ENCODE peak calls at places on chromosomes 11 and 22, in eight cellular contexts. One of them, this sample, is unnamed.
A peak's percentile ranks its signal among the peaks of the same experiment; 100 is the strongest.

GRCh38 chr11:1228921-1229451 is 6.1 kb downstream of the MUC5B start:
- DNase-seq in neural progenitor cell: no peak
- DNase-seq in endothelial cell: no peak
- DNase-seq in Peyer's patch: no peak
- DNase-seq in coronary artery: no peak
- DNase-seq in mucosa of descending colon: peak; percentile 37
- DNase-seq in hepatocyte: no peak
- DNase-seq in activated CD8-positive, alpha-beta T cell treated with anti-CD3 and anti-CD28 coated beads for 36 hours: no peak
- DNase-seq in this sample: peak; percentile 43

GRCh38 chr11:30025396-30026139 is 8.7 kb upstream of the KCNA4 start:
- DNase-seq in mucosa of descending colon: no peak
- DNase-seq in hepatocyte: no peak
- DNase-seq in activated CD8-positive, alpha-beta T cell treated with anti-CD3 and anti-CD28 coated beads for 36 hours: no peak
- DNase-seq in coronary artery: no peak
- DNase-seq in endothelial cell: no peak
- DNase-seq in neural progenitor cell: no peak
- DNase-seq in Peyer's patch: no peak
- DNase-seq in this sample: no peak

GRCh38 chr11:112367453-112367852 is 106.8 kb upstream of the PLET1 start:
- DNase-seq in coronary artery: no peak
- DNase-seq in hepatocyte: no peak
- DNase-seq in neural progenitor cell: no peak
- DNase-seq in endothelial cell: no peak
- DNase-seq in Peyer's patch: no peak
- DNase-seq in activated CD8-positive, alpha-beta T cell treated with anti-CD3 and anti-CD28 coated beads for 36 hours: no peak
- DNase-seq in mucosa of descending colon: no peak
- DNase-seq in this sample: no peak

GRCh38 chr22:36569999-36570398 is 41.0 kb upstream of the EIF3D start:
- DNase-seq in mucosa of descending colon: no peak
- DNase-seq in Peyer's patch: no peak
- DNase-seq in neural progenitor cell: peak; percentile 70
- DNase-seq in coronary artery: no peak
- DNase-seq in endothelial cell: peak; percentile 50
- DNase-seq in activated CD8-positive, alpha-beta T cell treated with anti-CD3 and anti-CD28 coated beads for 36 hours: no peak
- DNase-seq in hepatocyte: no peak
- DNase-seq in this sample: no peak

GRCh38 chr11:98003606-98004371 is 1017.0 kb upstream of the CNTN5 start:
- DNase-seq in mucosa of descending colon: no peak
- DNase-seq in endothelial cell: no peak
- DNase-seq in neural progenitor cell: no peak
- DNase-seq in coronary artery: no peak
- DNase-seq in activated CD8-positive, alpha-beta T cell treated with anti-CD3 and anti-CD28 coated beads for 36 hours: no peak
- DNase-seq in Peyer's patch: no peak
- DNase-seq in hepatocyte: no peak
- DNase-seq in this sample: no peak

GRCh38 chr11:198236-198806 is 5.4 kb downstream of the SCGB1C1 start:
- DNase-seq in coronary artery: peak; percentile 67
- DNase-seq in hepatocyte: no peak
- DNase-seq in Peyer's patch: peak; percentile 9
- DNase-seq in neural progenitor cell: no peak
- DNase-seq in endothelial cell: no peak
- DNase-seq in activated CD8-positive, alpha-beta T cell treated with anti-CD3 and anti-CD28 coated beads for 36 hours: no peak
- DNase-seq in mucosa of descending colon: peak; percentile 25
- DNase-seq in this sample: no peak

GRCh38 chr22:22728382-22728781 is 84.0 kb downstream of the GGTLC2 start:
- DNase-seq in hepatocyte: no peak
- DNase-seq in Peyer's patch: no peak
- DNase-seq in mucosa of descending colon: no peak
- DNase-seq in activated CD8-positive, alpha-beta T cell treated with anti-CD3 and anti-CD28 coated beads for 36 hours: no peak
- DNase-seq in endothelial cell: no peak
- DNase-seq in neural progenitor cell: no peak
- DNase-seq in coronary artery: no peak
- DNase-seq in this sample: no peak

GRCh38 chr22:28934026-28934425 is 50.7 kb downstream of the ZNRF3 start:
- DNase-seq in neural progenitor cell: no peak
- DNase-seq in activated CD8-positive, alpha-beta T cell treated with anti-CD3 and anti-CD28 coated beads for 36 hours: no peak
- DNase-seq in endothelial cell: no peak
- DNase-seq in coronary artery: no peak
- DNase-seq in Peyer's patch: no peak
- DNase-seq in hepatocyte: no peak
- DNase-seq in mucosa of descending colon: no peak
- DNase-seq in this sample: no peak

GRCh38 chr22:19174106-19175025 is 4.2 kb downstream of the SLC25A1 start:
- DNase-seq in coronary artery: peak; percentile 81
- DNase-seq in mucosa of descending colon: no peak
- DNase-seq in hepatocyte: peak; percentile 30
- DNase-seq in Peyer's patch: peak; percentile 79
- DNase-seq in activated CD8-positive, alpha-beta T cell treated with anti-CD3 and anti-CD28 coated beads for 36 hours: no peak
- DNase-seq in neural progenitor cell: peak; percentile 26
- DNase-seq in endothelial cell: no peak
- DNase-seq in this sample: no peak

GRCh38 chr11:91653091-91653754 is 571.4 kb upstream of the FAT3 start:
- DNase-seq in mucosa of descending colon: no peak
- DNase-seq in coronary artery: no peak
- DNase-seq in endothelial cell: no peak
- DNase-seq in Peyer's patch: no peak
- DNase-seq in neural progenitor cell: no peak
- DNase-seq in activated CD8-positive, alpha-beta T cell treated with anti-CD3 and anti-CD28 coated beads for 36 hours: no peak
- DNase-seq in hepatocyte: peak; percentile 13
- DNase-seq in this sample: no peak

GRCh38 chr11:62242021-62242420 is at the start of gene SCGB1D2:
- DNase-seq in activated CD8-positive, alpha-beta T cell treated with anti-CD3 and anti-CD28 coated beads for 36 hours: no peak
- DNase-seq in neural progenitor cell: peak; percentile 15
- DNase-seq in endothelial cell: no peak
- DNase-seq in Peyer's patch: no peak
- DNase-seq in hepatocyte: no peak
- DNase-seq in mucosa of descending colon: no peak
- DNase-seq in coronary artery: no peak
- DNase-seq in this sample: no peak
- TF ChIP-seq CTCF in activated CD8-positive, alpha-beta T cell treated with anti-CD3 and anti-CD28 coated beads for 36 hours: no peak
- TF ChIP-seq CTCF in neural progenitor cell: no peak
- TF ChIP-seq CTCF in endothelial cell: no peak
- TF ChIP-seq CTCF in Peyer's patch: no peak
- TF ChIP-seq CTCF in hepatocyte: no peak
- TF ChIP-seq CTCF in mucosa of descending colon: no peak
- TF ChIP-seq CTCF in coronary artery: no peak
- TF ChIP-seq CTCF in this sample: no peak

GRCh38 chr11:76579752-76580151 is 90.8 kb downstream of the LRRC32 start:
- DNase-seq in activated CD8-positive, alpha-beta T cell treated with anti-CD3 and anti-CD28 coated beads for 36 hours: no peak
- DNase-seq in neural progenitor cell: no peak
- DNase-seq in endothelial cell: no peak
- DNase-seq in hepatocyte: no peak
- DNase-seq in Peyer's patch: no peak
- DNase-seq in coronary artery: no peak
- DNase-seq in mucosa of descending colon: no peak
- DNase-seq in this sample: no peak

GRCh38 chr11:76577921-76578654 is 92.5 kb downstream of the LRRC32 start:
- DNase-seq in coronary artery: no peak
- DNase-seq in neural progenitor cell: no peak
- DNase-seq in mucosa of descending colon: no peak
- DNase-seq in activated CD8-positive, alpha-beta T cell treated with anti-CD3 and anti-CD28 coated beads for 36 hours: no peak
- DNase-seq in endothelial cell: no peak
- DNase-seq in hepatocyte: peak; percentile 40
- DNase-seq in Peyer's patch: no peak
- DNase-seq in this sample: no peak

GRCh38 chr11:76578655-76579046 is 91.9 kb downstream of the LRRC32 start:
- DNase-seq in hepatocyte: peak; percentile 35
- DNase-seq in mucosa of descending colon: no peak
- DNase-seq in activated CD8-positive, alpha-beta T cell treated with anti-CD3 and anti-CD28 coated beads for 36 hours: no peak
- DNase-seq in neural progenitor cell: peak; percentile 22
- DNase-seq in coronary artery: peak; percentile 86
- DNase-seq in endothelial cell: no peak
- DNase-seq in Peyer's patch: no peak
- DNase-seq in this sample: no peak

GRCh38 chr11:76577199-76577920 is 93.2 kb downstream of the LRRC32 start:
- DNase-seq in Peyer's patch: no peak
- DNase-seq in coronary artery: peak; percentile 91
- DNase-seq in mucosa of descending colon: peak; percentile 67
- DNase-seq in neural progenitor cell: no peak
- DNase-seq in endothelial cell: no peak
- DNase-seq in activated CD8-positive, alpha-beta T cell treated with anti-CD3 and anti-CD28 coated beads for 36 hours: no peak
- DNase-seq in hepatocyte: peak; percentile 88
- DNase-seq in this sample: no peak

GRCh38 chr11:76579047-76579751 is 91.3 kb downstream of the LRRC32 start:
- DNase-seq in mucosa of descending colon: no peak
- DNase-seq in Peyer's patch: no peak
- DNase-seq in neural progenitor cell: peak; percentile 41
- DNase-seq in activated CD8-positive, alpha-beta T cell treated with anti-CD3 and anti-CD28 coated beads for 36 hours: no peak
- DNase-seq in hepatocyte: peak; percentile 48
- DNase-seq in coronary artery: peak; percentile 89
- DNase-seq in endothelial cell: no peak
- DNase-seq in this sample: no peak
- TF ChIP-seq CTCF in mucosa of descending colon: no peak
- TF ChIP-seq CTCF in Peyer's patch: no peak
- TF ChIP-seq CTCF in neural progenitor cell: peak; percentile 41
- TF ChIP-seq CTCF in activated CD8-positive, alpha-beta T cell treated with anti-CD3 and anti-CD28 coated beads for 36 hours: peak; percentile 31
- TF ChIP-seq CTCF in hepatocyte: peak; percentile 23
- TF ChIP-seq CTCF in coronary artery: no peak
- TF ChIP-seq CTCF in endothelial cell: no peak
- TF ChIP-seq CTCF in this sample: no peak

DNA sequence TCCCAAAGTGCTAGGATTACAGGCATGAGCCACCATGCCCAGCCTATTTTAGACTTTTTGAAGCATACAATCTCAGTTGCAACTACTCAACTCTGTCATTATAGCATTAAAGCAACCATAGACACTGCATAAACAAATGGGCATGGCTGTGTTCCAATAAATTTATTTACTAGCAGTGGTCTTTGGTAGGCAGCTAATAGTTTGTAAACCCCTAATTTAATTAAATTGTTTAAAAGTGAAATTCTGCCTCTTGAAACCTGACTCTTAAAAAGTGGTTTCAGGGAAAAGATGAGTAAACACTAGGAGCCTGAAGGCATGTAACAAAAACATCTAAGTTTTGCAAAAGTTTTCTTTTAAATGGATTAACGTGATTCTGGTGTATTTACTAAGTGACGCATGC is 1364.5 kb downstream of the LRRC4C start:
- DNase-seq in endothelial cell: no peak
- DNase-seq in neural progenitor cell: no peak
- DNase-seq in activated CD8-positive, alpha-beta T cell treated with anti-CD3 and anti-CD28 coated beads for 36 hours: no peak
- DNase-seq in coronary artery: no peak
- DNase-seq in Peyer's patch: no peak
- DNase-seq in mucosa of descending colon: no peak
- DNase-seq in hepatocyte: peak; percentile 12
- DNase-seq in this sample: no peak
- TF ChIP-seq CTCF in endothelial cell: no peak
- TF ChIP-seq CTCF in neural progenitor cell: no peak
- TF ChIP-seq CTCF in activated CD8-positive, alpha-beta T cell treated with anti-CD3 and anti-CD28 coated beads for 36 hours: no peak
- TF ChIP-seq CTCF in coronary artery: no peak
- TF ChIP-seq CTCF in Peyer's patch: no peak
- TF ChIP-seq CTCF in mucosa of descending colon: no peak
- TF ChIP-seq CTCF in hepatocyte: no peak
- TF ChIP-seq CTCF in this sample: no peak

GRCh38 chr11:96472085-96472484 is 82.3 kb downstream of the JRKL start:
- DNase-seq in endothelial cell: no peak
- DNase-seq in neural progenitor cell: no peak
- DNase-seq in mucosa of descending colon: no peak
- DNase-seq in coronary artery: no peak
- DNase-seq in activated CD8-positive, alpha-beta T cell treated with anti-CD3 and anti-CD28 coated beads for 36 hours: peak; percentile 44
- DNase-seq in Peyer's patch: no peak
- DNase-seq in hepatocyte: no peak
- DNase-seq in this sample: peak; percentile 8
- TF ChIP-seq CTCF in endothelial cell: no peak
- TF ChIP-seq CTCF in neural progenitor cell: no peak
- TF ChIP-seq CTCF in mucosa of descending colon: no peak
- TF ChIP-seq CTCF in coronary artery: no peak
- TF ChIP-seq CTCF in activated CD8-positive, alpha-beta T cell treated with anti-CD3 and anti-CD28 coated beads for 36 hours: no peak
- TF ChIP-seq CTCF in Peyer's patch: no peak
- TF ChIP-seq CTCF in hepatocyte: no peak
- TF ChIP-seq CTCF in this sample: peak; percentile 10

GRCh38 chr22:50641696-50642607 is 14.0 kb upstream of the ARSA start:
- DNase-seq in mucosa of descending colon: no peak
- DNase-seq in endothelial cell: no peak
- DNase-seq in activated CD8-positive, alpha-beta T cell treated with anti-CD3 and anti-CD28 coated beads for 36 hours: peak; percentile 20
- DNase-seq in Peyer's patch: no peak
- DNase-seq in coronary artery: no peak
- DNase-seq in hepatocyte: peak; percentile 71
- DNase-seq in neural progenitor cell: peak; percentile 82
- DNase-seq in this sample: no peak
- TF ChIP-seq CTCF in mucosa of descending colon: no peak
- TF ChIP-seq CTCF in endothelial cell: no peak
- TF ChIP-seq CTCF in activated CD8-positive, alpha-beta T cell treated with anti-CD3 and anti-CD28 coated beads for 36 hours: no peak
- TF ChIP-seq CTCF in Peyer's patch: no peak
- TF ChIP-seq CTCF in coronary artery: no peak
- TF ChIP-seq CTCF in hepatocyte: peak; percentile 54
- TF ChIP-seq CTCF in neural progenitor cell: peak; percentile 28
- TF ChIP-seq CTCF in this sample: no peak

GRCh38 chr22:21594865-21595452 is 27.4 kb downstream of the UBE2L3 start:
- DNase-seq in coronary artery: no peak
- DNase-seq in neural progenitor cell: no peak
- DNase-seq in mucosa of descending colon: no peak
- DNase-seq in Peyer's patch: no peak
- DNase-seq in hepatocyte: no peak
- DNase-seq in activated CD8-positive, alpha-beta T cell treated with anti-CD3 and anti-CD28 coated beads for 36 hours: no peak
- DNase-seq in endothelial cell: no peak
- DNase-seq in this sample: no peak

GRCh38 chr22:21591695-21592094 is 24.2 kb downstream of the UBE2L3 start:
- DNase-seq in hepatocyte: no peak
- DNase-seq in coronary artery: no peak
- DNase-seq in neural progenitor cell: no peak
- DNase-seq in endothelial cell: no peak
- DNase-seq in mucosa of descending colon: no peak
- DNase-seq in Peyer's patch: no peak
- DNase-seq in activated CD8-positive, alpha-beta T cell treated with anti-CD3 and anti-CD28 coated beads for 36 hours: no peak
- DNase-seq in this sample: no peak

GRCh38 chr22:21592422-21592821 is 24.9 kb downstream of the UBE2L3 start:
- DNase-seq in coronary artery: no peak
- DNase-seq in neural progenitor cell: no peak
- DNase-seq in hepatocyte: no peak
- DNase-seq in mucosa of descending colon: no peak
- DNase-seq in Peyer's patch: no peak
- DNase-seq in endothelial cell: no peak
- DNase-seq in activated CD8-positive, alpha-beta T cell treated with anti-CD3 and anti-CD28 coated beads for 36 hours: no peak
- DNase-seq in this sample: no peak

GRCh38 chr22:21590809-21591641 is 23.5 kb downstream of the UBE2L3 start:
- DNase-seq in Peyer's patch: no peak
- DNase-seq in neural progenitor cell: no peak
- DNase-seq in endothelial cell: no peak
- DNase-seq in activated CD8-positive, alpha-beta T cell treated with anti-CD3 and anti-CD28 coated beads for 36 hours: no peak
- DNase-seq in hepatocyte: no peak
- DNase-seq in coronary artery: no peak
- DNase-seq in mucosa of descending colon: no peak
- DNase-seq in this sample: no peak

DNA sequence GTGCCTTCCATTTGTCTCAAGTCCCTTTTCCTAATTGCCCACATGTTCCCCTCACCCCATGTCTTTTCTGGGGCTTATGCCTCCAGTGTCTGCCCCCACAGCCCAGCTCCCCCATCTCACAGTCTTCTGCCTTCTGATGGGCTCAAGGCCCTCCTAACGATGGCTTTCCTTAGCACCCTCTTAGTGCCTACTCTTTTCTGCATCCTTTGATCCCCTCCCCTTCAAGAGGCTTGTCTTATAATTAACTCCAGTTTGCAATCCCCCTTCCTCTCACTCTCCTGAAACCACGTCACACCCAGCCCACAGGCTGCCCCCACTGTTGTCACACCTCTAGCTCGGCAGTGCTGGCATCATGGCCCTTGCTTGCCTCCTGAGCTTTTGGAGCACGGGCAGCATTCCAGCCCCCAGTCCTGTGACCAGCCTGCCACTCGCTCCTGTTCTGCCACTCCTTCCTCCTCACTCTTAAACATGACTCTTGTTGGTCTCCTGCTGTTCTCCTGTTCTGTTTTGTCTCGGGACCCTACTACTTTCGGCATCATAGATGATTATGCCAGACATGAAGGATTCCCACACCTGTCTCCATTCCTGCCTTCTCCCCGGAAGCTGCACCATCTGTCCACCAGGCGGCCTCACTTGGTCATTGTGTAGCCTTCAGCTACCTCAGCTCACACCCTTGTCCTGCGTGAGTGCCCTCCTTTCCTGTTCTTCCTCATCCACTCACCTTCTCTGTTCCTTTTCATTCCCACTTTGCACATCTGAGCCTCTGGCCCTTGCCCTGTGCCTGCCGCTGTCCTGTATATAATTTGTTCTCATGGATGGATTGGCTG is 26.1 kb downstream of the UBE2L3 start:
- DNase-seq in mucosa of descending colon: no peak
- DNase-seq in endothelial cell: peak; percentile 37
- DNase-seq in activated CD8-positive, alpha-beta T cell treated with anti-CD3 and anti-CD28 coated beads for 36 hours: no peak
- DNase-seq in coronary artery: no peak
- DNase-seq in neural progenitor cell: peak; percentile 56
- DNase-seq in Peyer's patch: no peak
- DNase-seq in hepatocyte: no peak
- DNase-seq in this sample: no peak
- TF ChIP-seq CTCF in mucosa of descending colon: no peak
- TF ChIP-seq CTCF in endothelial cell: peak; percentile 43
- TF ChIP-seq CTCF in activated CD8-positive, alpha-beta T cell treated with anti-CD3 and anti-CD28 coated beads for 36 hours: no peak
- TF ChIP-seq CTCF in coronary artery: no peak
- TF ChIP-seq CTCF in neural progenitor cell: peak; percentile 57
- TF ChIP-seq CTCF in Peyer's patch: no peak
- TF ChIP-seq CTCF in hepatocyte: peak; percentile 27
- TF ChIP-seq CTCF in this sample: no peak